ENCODE peak calls at places on chromosomes 4 and X, in seven cellular contexts. X is stimulated activated CD4-positive, alpha-beta T cell treated with anti-CD3 and anti-CD28 coated beads, Interleukin-4, amount 100 ng/mL, for 24 hours; Q is mesendoderm; B is breast epithelium; W is CD4-positive, alpha-beta T cell; I is Peyer's patch; S is lower leg skin. R is an unnamed sample.

GRCh38 chrX:65671966-65672365 is 4.5 kb downstream of the MSN start:
- DNase-seq in S (no peak), B (no peak), X (no peak), I (no peak), Q (no peak), W (no peak), R (no peak)

GRCh38 chr4:13328591-13328990 is 155.5 kb downstream of the RAB28 start:
- DNase-seq in B (no peak), Q (no peak), W (no peak), X (no peak), S (no peak), I (no peak), R (no peak)

GRCh38 chr4:111639876-111640275 is 505.4 kb upstream of the FAM241A start:
- DNase-seq in S (no peak), I (no peak), W (no peak), Q (no peak), B (no peak), X (no peak), R (no peak)

GRCh38 chr4:147829401-147830101 is 97.7 kb downstream of the ARHGAP10 start:
- DNase-seq in W (no peak), B (no peak), Q (no peak), X (no peak), S (peak; percentile 89), I (no peak), R (no peak)

GRCh38 chr4:150997141-150997540 is 17.9 kb downstream of the LRBA start:
- DNase-seq in Q (no peak), B (no peak), W (no peak), I (no peak), X (no peak), S (no peak), R (no peak)

GRCh38 chrX:10582945-10583344 is 37.4 kb downstream of the MID1 start:
- DNase-seq in X (no peak), B (no peak), I (no peak), W (no peak), S (no peak), Q (no peak), R (no peak)

GRCh38 chrX:2589186-2590020 is 88.6 kb upstream of the DHRSX start:
- DNase-seq in B (no peak), W (no peak), X (no peak), I (no peak), S (no peak), Q (no peak), R (no peak)

GRCh38 chr4:15649914-15650545 is 5.1 kb downstream of the FBXL5 start:
- DNase-seq in I (peak; percentile 25), X (peak; percentile 69), B (no peak), Q (peak; percentile 92), S (no peak), W (peak; percentile 33), R (no peak)

GRCh38 chr4:124946696-124947095 is 234.2 kb upstream of the ANKRD50 start:
- DNase-seq in S (no peak), Q (no peak), X (no peak), W (no peak), B (no peak), I (no peak), R (no peak)

GRCh38 chrX:9678215-9678980 is 87.2 kb downstream of the GPR143 start:
- DNase-seq in S (no peak), Q (no peak), X (no peak), I (no peak), B (no peak), W (no peak), R (no peak)

GRCh38 chr4:40205259-40206198 is 8.7 kb downstream of the RHOH start:
- DNase-seq in S (no peak), X (peak; percentile 52), I (no peak), W (no peak), Q (peak; percentile 24), B (no peak), R (no peak)

GRCh38 chrX:77937291-77937690 is 26.8 kb downstream of the ATP7A start:
- DNase-seq in B (no peak), I (no peak), W (no peak), Q (no peak), S (no peak), X (no peak), R (no peak)

GRCh38 chr4:52657317-52657629 is 1.8 kb downstream of the USP46 start:
- DNase-seq in Q (no peak), X (no peak), W (no peak), S (no peak), B (no peak), I (no peak), R (no peak)

GRCh38 chr4:1814453-1814852 is 21.4 kb downstream of the FGFR3 start:
- DNase-seq in I (no peak), S (no peak), W (no peak), B (no peak), Q (no peak), X (no peak), R (no peak)

GRCh38 chr4:106569151-106570029 is 200.8 kb upstream of the GIMD1 start:
- DNase-seq in X (no peak), S (peak; percentile 74), Q (no peak), I (no peak), W (no peak), B (no peak), R (no peak)

GRCh38 chr4:32884198-32884597 is 2164.0 kb downstream of the PCDH7 start:
- DNase-seq in S (no peak), Q (peak; percentile 1), X (no peak), W (no peak), I (no peak), B (no peak), R (no peak)

GRCh38 chr4:30586850-30587249 is 133.3 kb upstream of the PCDH7 start:
- DNase-seq in B (no peak), X (no peak), S (no peak), Q (peak; percentile 1), W (no peak), I (no peak), R (no peak)

GRCh38 chrX:42837747-42838146 is 59.8 kb upstream of the PPP1R2C start:
- DNase-seq in Q (no peak), W (no peak), X (no peak), B (no peak), S (no peak), I (no peak), R (no peak)